ENCODE peak calls at places on chromosomes 7 and 10, in ten cellular contexts. F is ACHN, V is skeletal muscle cell, S is pancreas, Q is mesendoderm, P is thoracic aorta, K is EH, M is nephron progenitor cell, E is heart right ventricle, B is neuronal stem cell. X is an unnamed sample.

GRCh38 chr7:150417863-150418262 is 32.6 kb upstream of the GIMAP8 start:
- DNase-seq in F (no peak), V (no peak), S (no peak), Q (no peak), P (no peak), K (no peak), M (no peak), E (no peak), B (no peak), X (no peak)

GRCh38 chr10:113095419-113095818 is 145.4 kb downstream of the TCF7L2 start:
- DNase-seq in F (no peak), V (no peak), S (no peak), Q (no peak), P (no peak), K (no peak), M (no peak), E (no peak), B (no peak), X (no peak)

GRCh38 chr7:86733783-86734182 is 90.1 kb downstream of the GRM3 start:
- DNase-seq in F (no peak), V (no peak), S (no peak), Q (peak), P (no peak), K (peak), M (no peak), E (no peak), B (no peak), X (no peak)

GRCh38 chr7:12722136-12722535 is 34.7 kb downstream of the ARL4A start:
- DNase-seq in F (no peak), V (no peak), S (no peak), Q (no peak), P (no peak), K (no peak), M (no peak), E (no peak), B (no peak), X (no peak)

GRCh38 chr7:53387515-53387914 is 352.1 kb downstream of the POM121L12 start:
- DNase-seq in F (no peak), V (no peak), S (no peak), Q (no peak), P (no peak), K (no peak), M (no peak), E (no peak), B (no peak), X (no peak)

GRCh38 chr10:29757551-29758297 is 123.0 kb upstream of the SVIL start:
- DNase-seq in F (peak), V (no peak), S (peak), Q (no peak), P (no peak), K (peak), M (no peak), E (no peak), B (no peak), X (peak)

GRCh38 chr7:66205736-66206080 is 574 bp downstream of the TPST1 start:
- DNase-seq in F (peak), V (no peak), S (no peak), Q (peak), P (no peak), K (no peak), M (no peak), E (no peak), B (no peak), X (no peak)

GRCh38 chr7:22110227-22110839 is 164.6 kb upstream of the CDCA7L start:
- DNase-seq in F (peak), V (peak), S (peak), Q (peak), P (no peak), K (peak), M (peak), E (peak), B (peak), X (peak)

GRCh38 chr7:138887872-138888656 is 90.1 kb upstream of the ATP6V0A4 start:
- DNase-seq in F (no peak), V (no peak), S (no peak), Q (peak), P (no peak), K (no peak), M (no peak), E (no peak), B (no peak), X (no peak)

GRCh38 chr7:94366827-94367226 is 27.9 kb upstream of the COL1A2 start:
- DNase-seq in F (no peak), V (no peak), S (no peak), Q (peak), P (no peak), K (peak), M (no peak), E (no peak), B (no peak), X (no peak)

GRCh38 chr7:28077616-28078015 is 103.0 kb downstream of the JAZF1 start:
- DNase-seq in F (no peak), V (no peak), S (no peak), Q (no peak), P (no peak), K (no peak), M (no peak), E (no peak), B (no peak), X (no peak)

GRCh38 chr10:101760510-101760909 is 15.4 kb downstream of the FGF8 start:
- DNase-seq in F (no peak), V (no peak), S (no peak), Q (no peak), P (no peak), K (peak), M (no peak), E (no peak), B (no peak), X (no peak)

X was measured in kidney glomerular epithelial cell.